ENCODE peak calls at places on chromosome 9, in eight cellular contexts. One of them, this sample, is unnamed.

GRCh38 chr9:130530932-130531331 is 48.4 kb upstream of the FUBP3 start:
- DNase-seq in CD8-positive, alpha-beta T cell: no peak
- DNase-seq in right atrium auricular region: peak; percentile 65
- DNase-seq in fibroblast of the aortic adventitia: peak; percentile 80
- DNase-seq in lower lobe of right lung: no peak
- DNase-seq in progenitor cell of endocrine pancreas: no peak
- DNase-seq in B cell: no peak
- DNase-seq in fibroblast of mammary gland: peak; percentile 71
- DNase-seq in this sample: no peak

GRCh38 chr9:136596630-136597031 is 50.8 kb upstream of the NOTCH1 start:
- DNase-seq in fibroblast of mammary gland: no peak
- DNase-seq in lower lobe of right lung: no peak
- DNase-seq in progenitor cell of endocrine pancreas: no peak
- DNase-seq in right atrium auricular region: no peak
- DNase-seq in fibroblast of the aortic adventitia: no peak
- DNase-seq in B cell: no peak
- DNase-seq in CD8-positive, alpha-beta T cell: no peak
- DNase-seq in this sample: no peak

GRCh38 chr9:136981588-136982231 is 1.1 kb upstream of the LCNL1 start:
- DNase-seq in fibroblast of the aortic adventitia: no peak
- DNase-seq in CD8-positive, alpha-beta T cell: no peak
- DNase-seq in B cell: no peak
- DNase-seq in progenitor cell of endocrine pancreas: no peak
- DNase-seq in lower lobe of right lung: no peak
- DNase-seq in fibroblast of mammary gland: no peak
- DNase-seq in right atrium auricular region: no peak
- DNase-seq in this sample: no peak

GRCh38 chr9:74245871-74246552 is 251.1 kb upstream of the RORB start:
- DNase-seq in lower lobe of right lung: no peak
- DNase-seq in fibroblast of mammary gland: no peak
- DNase-seq in B cell: no peak
- DNase-seq in CD8-positive, alpha-beta T cell: no peak
- DNase-seq in progenitor cell of endocrine pancreas: no peak
- DNase-seq in right atrium auricular region: no peak
- DNase-seq in fibroblast of the aortic adventitia: no peak
- DNase-seq in this sample: no peak

GRCh38 chr9:137243626-137244485 is 2.8 kb downstream of the TUBB4B start:
- DNase-seq in B cell: no peak
- DNase-seq in lower lobe of right lung: no peak
- DNase-seq in CD8-positive, alpha-beta T cell: no peak
- DNase-seq in fibroblast of the aortic adventitia: no peak
- DNase-seq in fibroblast of mammary gland: no peak
- DNase-seq in right atrium auricular region: no peak
- DNase-seq in progenitor cell of endocrine pancreas: no peak
- DNase-seq in this sample: no peak

GRCh38 chr9:37922391-37923120 is 18.6 kb upstream of the SLC25A51 start:
- DNase-seq in lower lobe of right lung: no peak
- DNase-seq in B cell: no peak
- DNase-seq in right atrium auricular region: no peak
- DNase-seq in fibroblast of mammary gland: no peak
- DNase-seq in fibroblast of the aortic adventitia: no peak
- DNase-seq in progenitor cell of endocrine pancreas: no peak
- DNase-seq in CD8-positive, alpha-beta T cell: no peak
- DNase-seq in this sample: no peak

GRCh38 chr9:4334439-4334838 is 34.6 kb upstream of the GLIS3 start:
- DNase-seq in CD8-positive, alpha-beta T cell: no peak
- DNase-seq in B cell: no peak
- DNase-seq in right atrium auricular region: peak; percentile 60
- DNase-seq in fibroblast of mammary gland: no peak
- DNase-seq in lower lobe of right lung: peak; percentile 78
- DNase-seq in progenitor cell of endocrine pancreas: peak; percentile 19
- DNase-seq in fibroblast of the aortic adventitia: no peak
- DNase-seq in this sample: no peak

GRCh38 chr9:6584881-6585597 is 60.5 kb downstream of the GLDC start:
- DNase-seq in lower lobe of right lung: no peak
- DNase-seq in progenitor cell of endocrine pancreas: no peak
- DNase-seq in right atrium auricular region: no peak
- DNase-seq in B cell: peak; percentile 53
- DNase-seq in CD8-positive, alpha-beta T cell: no peak
- DNase-seq in fibroblast of mammary gland: peak; percentile 55
- DNase-seq in fibroblast of the aortic adventitia: peak; percentile 69
- DNase-seq in this sample: no peak

GRCh38 chr9:125240649-125240999 is 519 bp downstream of the HSPA5 start:
- DNase-seq in fibroblast of mammary gland: peak; percentile 44
- DNase-seq in right atrium auricular region: peak; percentile 61
- DNase-seq in progenitor cell of endocrine pancreas: no peak
- DNase-seq in B cell: no peak
- DNase-seq in lower lobe of right lung: no peak
- DNase-seq in fibroblast of the aortic adventitia: peak; percentile 34
- DNase-seq in CD8-positive, alpha-beta T cell: no peak
- DNase-seq in this sample: peak; percentile 14

GRCh38 chr9:82255533-82255932 is 267.0 kb downstream of the SPATA31D1 start:
- DNase-seq in right atrium auricular region: no peak
- DNase-seq in fibroblast of the aortic adventitia: no peak
- DNase-seq in lower lobe of right lung: no peak
- DNase-seq in CD8-positive, alpha-beta T cell: no peak
- DNase-seq in fibroblast of mammary gland: no peak
- DNase-seq in B cell: no peak
- DNase-seq in progenitor cell of endocrine pancreas: no peak
- DNase-seq in this sample: no peak

GRCh38 chr9:89942643-89943042 is 337.8 kb downstream of the GADD45G start:
- DNase-seq in progenitor cell of endocrine pancreas: no peak
- DNase-seq in lower lobe of right lung: no peak
- DNase-seq in fibroblast of the aortic adventitia: no peak
- DNase-seq in CD8-positive, alpha-beta T cell: no peak
- DNase-seq in fibroblast of mammary gland: no peak
- DNase-seq in right atrium auricular region: peak; percentile 42
- DNase-seq in B cell: no peak
- DNase-seq in this sample: no peak

GRCh38 chr9:89939893-89940292 is 335.1 kb downstream of the GADD45G start:
- DNase-seq in lower lobe of right lung: no peak
- DNase-seq in CD8-positive, alpha-beta T cell: no peak
- DNase-seq in fibroblast of mammary gland: no peak
- DNase-seq in progenitor cell of endocrine pancreas: no peak
- DNase-seq in right atrium auricular region: no peak
- DNase-seq in B cell: no peak
- DNase-seq in fibroblast of the aortic adventitia: no peak
- DNase-seq in this sample: no peak

GRCh38 chr9:89943309-89943708 is 338.5 kb downstream of the GADD45G start:
- DNase-seq in CD8-positive, alpha-beta T cell: no peak
- DNase-seq in B cell: no peak
- DNase-seq in progenitor cell of endocrine pancreas: no peak
- DNase-seq in right atrium auricular region: peak; percentile 30
- DNase-seq in fibroblast of the aortic adventitia: no peak
- DNase-seq in fibroblast of mammary gland: no peak
- DNase-seq in lower lobe of right lung: no peak
- DNase-seq in this sample: no peak

GRCh38 chr9:89941875-89942274 is 337.1 kb downstream of the GADD45G start:
- DNase-seq in fibroblast of mammary gland: peak; percentile 68
- DNase-seq in right atrium auricular region: peak; percentile 13
- DNase-seq in progenitor cell of endocrine pancreas: no peak
- DNase-seq in fibroblast of the aortic adventitia: peak; percentile 90
- DNase-seq in B cell: no peak
- DNase-seq in CD8-positive, alpha-beta T cell: no peak
- DNase-seq in lower lobe of right lung: no peak
- DNase-seq in this sample: no peak

GRCh38 chr9:89940625-89941024 is 335.8 kb downstream of the GADD45G start:
- DNase-seq in lower lobe of right lung: no peak
- DNase-seq in fibroblast of mammary gland: peak; percentile 56
- DNase-seq in right atrium auricular region: no peak
- DNase-seq in progenitor cell of endocrine pancreas: no peak
- DNase-seq in CD8-positive, alpha-beta T cell: no peak
- DNase-seq in B cell: no peak
- DNase-seq in fibroblast of the aortic adventitia: no peak
- DNase-seq in this sample: no peak
- TF ChIP-seq CTCF in lower lobe of right lung: no peak
- TF ChIP-seq CTCF in fibroblast of mammary gland: no peak
- TF ChIP-seq CTCF in right atrium auricular region: no peak
- TF ChIP-seq CTCF in progenitor cell of endocrine pancreas: no peak
- TF ChIP-seq CTCF in CD8-positive, alpha-beta T cell: no peak
- TF ChIP-seq CTCF in B cell: no peak
- TF ChIP-seq CTCF in fibroblast of the aortic adventitia: no peak
- TF ChIP-seq CTCF in this sample: no peak

GRCh38 chr9:120773218-120773617 is 20.0 kb downstream of the FBXW2 start:
- DNase-seq in right atrium auricular region: no peak
- DNase-seq in B cell: no peak
- DNase-seq in progenitor cell of endocrine pancreas: no peak
- DNase-seq in lower lobe of right lung: no peak
- DNase-seq in fibroblast of mammary gland: no peak
- DNase-seq in fibroblast of the aortic adventitia: no peak
- DNase-seq in CD8-positive, alpha-beta T cell: no peak
- DNase-seq in this sample: no peak

GRCh38 chr9:120777229-120777628 is 16.0 kb downstream of the FBXW2 start:
- DNase-seq in B cell: no peak
- DNase-seq in CD8-positive, alpha-beta T cell: no peak
- DNase-seq in right atrium auricular region: no peak
- DNase-seq in lower lobe of right lung: no peak
- DNase-seq in progenitor cell of endocrine pancreas: no peak
- DNase-seq in fibroblast of mammary gland: no peak
- DNase-seq in fibroblast of the aortic adventitia: no peak
- DNase-seq in this sample: no peak

GRCh38 chr9:120775859-120776258 is 17.4 kb downstream of the FBXW2 start:
- DNase-seq in right atrium auricular region: no peak
- DNase-seq in fibroblast of mammary gland: no peak
- DNase-seq in CD8-positive, alpha-beta T cell: no peak
- DNase-seq in fibroblast of the aortic adventitia: no peak
- DNase-seq in lower lobe of right lung: no peak
- DNase-seq in B cell: no peak
- DNase-seq in progenitor cell of endocrine pancreas: no peak
- DNase-seq in this sample: no peak

GRCh38 chr9:120776788-120777187 is 16.4 kb downstream of the FBXW2 start:
- DNase-seq in CD8-positive, alpha-beta T cell: no peak
- DNase-seq in B cell: no peak
- DNase-seq in fibroblast of mammary gland: no peak
- DNase-seq in lower lobe of right lung: no peak
- DNase-seq in progenitor cell of endocrine pancreas: no peak
- DNase-seq in right atrium auricular region: no peak
- DNase-seq in fibroblast of the aortic adventitia: no peak
- DNase-seq in this sample: no peak

GRCh38 chr9:120774719-120775118 is 18.5 kb downstream of the FBXW2 start:
- DNase-seq in fibroblast of mammary gland: no peak
- DNase-seq in lower lobe of right lung: no peak
- DNase-seq in fibroblast of the aortic adventitia: no peak
- DNase-seq in progenitor cell of endocrine pancreas: no peak
- DNase-seq in CD8-positive, alpha-beta T cell: no peak
- DNase-seq in B cell: no peak
- DNase-seq in right atrium auricular region: no peak
- DNase-seq in this sample: no peak
- TF ChIP-seq CTCF in fibroblast of mammary gland: no peak
- TF ChIP-seq CTCF in lower lobe of right lung: no peak
- TF ChIP-seq CTCF in fibroblast of the aortic adventitia: peak; percentile 2
- TF ChIP-seq CTCF in progenitor cell of endocrine pancreas: no peak
- TF ChIP-seq CTCF in CD8-positive, alpha-beta T cell: no peak
- TF ChIP-seq CTCF in B cell: no peak
- TF ChIP-seq CTCF in right atrium auricular region: no peak
- TF ChIP-seq CTCF in this sample: no peak

GRCh38 chr9:128552744-128553221 is 396 bp downstream of the SPTAN1 start:
- DNase-seq in right atrium auricular region: no peak
- DNase-seq in B cell: no peak
- DNase-seq in fibroblast of the aortic adventitia: no peak
- DNase-seq in lower lobe of right lung: peak; percentile 68
- DNase-seq in fibroblast of mammary gland: no peak
- DNase-seq in CD8-positive, alpha-beta T cell: peak; percentile 50
- DNase-seq in progenitor cell of endocrine pancreas: peak; percentile 61
- DNase-seq in this sample: peak; percentile 34

GRCh38 chr9:128553695-128554094 is 1.3 kb downstream of the SPTAN1 start:
- DNase-seq in lower lobe of right lung: no peak
- DNase-seq in progenitor cell of endocrine pancreas: no peak
- DNase-seq in B cell: no peak
- DNase-seq in CD8-positive, alpha-beta T cell: no peak
- DNase-seq in right atrium auricular region: no peak
- DNase-seq in fibroblast of mammary gland: peak; percentile 88
- DNase-seq in fibroblast of the aortic adventitia: peak; percentile 90
- DNase-seq in this sample: no peak

GRCh38 chr9:128550770-128551651 is 1.4 kb upstream of the SPTAN1 start:
- DNase-seq in progenitor cell of endocrine pancreas: no peak
- DNase-seq in right atrium auricular region: peak; percentile 64
- DNase-seq in B cell: no peak
- DNase-seq in lower lobe of right lung: no peak
- DNase-seq in fibroblast of mammary gland: peak; percentile 41
- DNase-seq in fibroblast of the aortic adventitia: peak; percentile 75
- DNase-seq in CD8-positive, alpha-beta T cell: no peak
- DNase-seq in this sample: no peak

GRCh38 chr9:128551652-128552152 is 685 bp upstream of the SPTAN1 start:
- DNase-seq in progenitor cell of endocrine pancreas: no peak
- DNase-seq in CD8-positive, alpha-beta T cell: no peak
- DNase-seq in B cell: peak; percentile 24
- DNase-seq in fibroblast of the aortic adventitia: no peak
- DNase-seq in right atrium auricular region: no peak
- DNase-seq in fibroblast of mammary gland: no peak
- DNase-seq in lower lobe of right lung: no peak
- DNase-seq in this sample: no peak

DNA sequence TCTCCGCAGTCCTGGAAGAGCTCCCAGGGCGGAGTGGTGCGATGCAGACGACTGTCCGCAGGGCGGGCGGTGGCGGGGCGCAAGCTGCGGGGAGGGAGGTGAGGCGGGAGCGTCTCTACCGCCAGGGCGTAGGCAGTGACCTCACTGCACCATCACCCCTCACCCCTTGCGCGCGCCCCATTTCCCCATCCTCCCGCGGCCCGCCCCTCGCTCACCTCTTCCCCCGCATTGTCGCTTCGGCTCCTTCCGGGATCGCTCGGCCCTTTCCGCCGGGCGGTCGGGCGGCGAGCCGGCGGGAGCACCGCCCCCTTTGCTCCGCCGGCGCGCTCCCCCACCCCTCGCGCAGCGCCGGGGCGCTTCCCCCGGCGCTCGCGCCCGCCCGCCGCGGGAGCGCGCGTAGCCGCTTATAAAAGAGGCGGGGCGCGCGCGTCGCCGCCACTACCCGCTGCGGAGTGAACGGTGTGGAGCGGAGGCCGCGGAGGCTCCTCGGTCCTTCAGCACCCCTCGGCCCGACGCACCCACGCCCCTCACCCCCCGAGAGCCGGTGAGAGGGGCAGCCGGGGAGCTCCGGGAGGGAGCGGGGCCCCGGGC is at the start of gene SPTAN1:
- DNase-seq in CD8-positive, alpha-beta T cell: peak; percentile 96
- DNase-seq in B cell: peak; percentile 97
- DNase-seq in fibroblast of mammary gland: peak; percentile 89
- DNase-seq in progenitor cell of endocrine pancreas: peak; percentile 87
- DNase-seq in right atrium auricular region: peak; percentile 89
- DNase-seq in fibroblast of the aortic adventitia: peak; percentile 87
- DNase-seq in lower lobe of right lung: peak; percentile 92
- DNase-seq in this sample: peak; percentile 97
- TF ChIP-seq CTCF in CD8-positive, alpha-beta T cell: no peak
- TF ChIP-seq CTCF in B cell: no peak
- TF ChIP-seq CTCF in fibroblast of mammary gland: no peak
- TF ChIP-seq CTCF in progenitor cell of endocrine pancreas: no peak
- TF ChIP-seq CTCF in right atrium auricular region: peak; percentile 17
- TF ChIP-seq CTCF in fibroblast of the aortic adventitia: no peak
- TF ChIP-seq CTCF in lower lobe of right lung: no peak
- TF ChIP-seq CTCF in this sample: no peak

DNA sequence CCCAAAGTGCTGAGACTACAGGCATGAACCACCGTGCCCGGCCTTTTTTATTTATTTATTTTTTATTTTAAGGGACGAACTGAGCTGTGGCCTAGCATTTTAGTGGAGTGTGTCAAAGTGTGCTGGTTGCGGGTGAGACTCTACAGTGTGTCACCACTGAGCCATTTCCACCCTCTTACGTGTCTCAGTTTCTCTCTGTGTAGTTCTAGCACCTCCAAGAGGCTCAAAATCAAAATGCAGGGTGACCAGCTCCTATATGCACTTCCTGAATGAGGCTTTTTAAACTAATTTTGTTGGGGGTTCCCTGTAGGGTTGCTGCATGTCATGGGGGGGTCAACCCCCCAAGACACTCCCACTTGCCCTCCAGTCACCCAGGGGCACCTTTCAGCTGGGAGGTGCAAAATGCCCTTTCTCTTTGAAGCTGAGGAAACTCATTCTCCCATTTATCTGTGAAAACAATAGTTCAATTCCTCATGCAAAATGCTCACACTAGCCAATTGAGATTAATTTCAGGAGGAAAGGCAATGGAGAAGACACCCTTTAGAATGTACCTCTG is 69.3 kb downstream of the COL15A1 start:
- DNase-seq in fibroblast of the aortic adventitia: no peak
- DNase-seq in CD8-positive, alpha-beta T cell: no peak
- DNase-seq in fibroblast of mammary gland: peak; percentile 27
- DNase-seq in right atrium auricular region: peak; percentile 30
- DNase-seq in B cell: no peak
- DNase-seq in progenitor cell of endocrine pancreas: no peak
- DNase-seq in lower lobe of right lung: no peak
- DNase-seq in this sample: no peak
- TF ChIP-seq CTCF in fibroblast of the aortic adventitia: peak; percentile 9
- TF ChIP-seq CTCF in CD8-positive, alpha-beta T cell: peak; percentile 42
- TF ChIP-seq CTCF in fibroblast of mammary gland: peak; percentile 24
- TF ChIP-seq CTCF in right atrium auricular region: peak; percentile 57
- TF ChIP-seq CTCF in B cell: no peak
- TF ChIP-seq CTCF in progenitor cell of endocrine pancreas: no peak
- TF ChIP-seq CTCF in lower lobe of right lung: peak; percentile 36
- TF ChIP-seq CTCF in this sample: no peak

This sample was measured in CD4-positive, alpha-beta T cell.